ENCODE peak calls at places on chromosomes 7 and 10, in six cellular contexts. L is K562, Y is H1, W is endothelial cell of umbilical vein, S is breast epithelium, N is SK-N-SH. G is an unnamed sample.

GRCh38 chr10:13743101-13743693 is 156.4 kb downstream of the PRPF18 start:
- DNase-seq in L (no peak), Y (no peak), W (no peak), S (no peak), N (no peak), G (no peak)

GRCh38 chr10:110074986-110075664 is 67.3 kb downstream of the ADD3 start:
- DNase-seq in L (no peak), Y (no peak), W (peak), S (no peak), N (no peak), G (no peak)

GRCh38 chr10:100392686-100393003 is 45.6 kb downstream of the SCD start:
- DNase-seq in L (no peak), Y (no peak), W (no peak), S (no peak), N (no peak), G (no peak)

GRCh38 chr10:55410415-55410885 is 609.4 kb upstream of the PCDH15 start:
- DNase-seq in L (no peak), Y (peak), W (peak), S (peak), N (peak), G (peak)

GRCh38 chr7:20778063-20778721 is 8.5 kb downstream of the SP8 start:
- DNase-seq in L (no peak), Y (peak), W (peak), S (no peak), N (peak), G (peak)

GRCh38 chr7:19392246-19392645 is 247.0 kb upstream of the FERD3L start:
- DNase-seq in L (no peak), Y (no peak), W (peak), S (no peak), N (no peak), G (no peak)

GRCh38 chr7:158700008-158700407 is 4.6 kb downstream of the NCAPG2 start:
- DNase-seq in L (no peak), Y (no peak), W (no peak), S (no peak), N (no peak), G (no peak)

GRCh38 chr10:12181065-12181775 is 14.5 kb downstream of the NUDT5 start:
- DNase-seq in L (no peak), Y (no peak), W (no peak), S (no peak), N (no peak), G (no peak)

GRCh38 chr10:43238462-43238861 is 28.4 kb downstream of the RASGEF1A start:
- DNase-seq in L (no peak), Y (no peak), W (no peak), S (peak), N (no peak), G (no peak)

GRCh38 chr7:139568813-139569490 is 45.5 kb downstream of the CLEC2L start:
- DNase-seq in L (no peak), Y (no peak), W (no peak), S (peak), N (no peak), G (no peak)

GRCh38 chr7:39415091-39415820 is 150.9 kb upstream of the YAE1 start:
- DNase-seq in L (no peak), Y (no peak), W (no peak), S (no peak), N (no peak), G (no peak)
- H3K4me3 ChIP-seq in L (no peak), Y (no peak), W (no peak), S (no peak), N (no peak), G (no peak)

GRCh38 chr7:155810607-155811559 is 1.4 kb downstream of the SHH start:
- DNase-seq in L (no peak), Y (no peak), W (no peak), S (no peak), N (no peak), G (no peak)

GRCh38 chr7:155813125-155813524 is 862 bp upstream of the SHH start:
- DNase-seq in L (no peak), Y (no peak), W (no peak), S (no peak), N (no peak), G (no peak)

GRCh38 chr7:155811560-155811894 is 736 bp downstream of the SHH start:
- DNase-seq in L (no peak), Y (no peak), W (no peak), S (no peak), N (no peak), G (no peak)

GRCh38 chr7:155813791-155814568 is 1.7 kb upstream of the SHH start:
- DNase-seq in L (no peak), Y (no peak), W (no peak), S (no peak), N (no peak), G (no peak)

DNA sequence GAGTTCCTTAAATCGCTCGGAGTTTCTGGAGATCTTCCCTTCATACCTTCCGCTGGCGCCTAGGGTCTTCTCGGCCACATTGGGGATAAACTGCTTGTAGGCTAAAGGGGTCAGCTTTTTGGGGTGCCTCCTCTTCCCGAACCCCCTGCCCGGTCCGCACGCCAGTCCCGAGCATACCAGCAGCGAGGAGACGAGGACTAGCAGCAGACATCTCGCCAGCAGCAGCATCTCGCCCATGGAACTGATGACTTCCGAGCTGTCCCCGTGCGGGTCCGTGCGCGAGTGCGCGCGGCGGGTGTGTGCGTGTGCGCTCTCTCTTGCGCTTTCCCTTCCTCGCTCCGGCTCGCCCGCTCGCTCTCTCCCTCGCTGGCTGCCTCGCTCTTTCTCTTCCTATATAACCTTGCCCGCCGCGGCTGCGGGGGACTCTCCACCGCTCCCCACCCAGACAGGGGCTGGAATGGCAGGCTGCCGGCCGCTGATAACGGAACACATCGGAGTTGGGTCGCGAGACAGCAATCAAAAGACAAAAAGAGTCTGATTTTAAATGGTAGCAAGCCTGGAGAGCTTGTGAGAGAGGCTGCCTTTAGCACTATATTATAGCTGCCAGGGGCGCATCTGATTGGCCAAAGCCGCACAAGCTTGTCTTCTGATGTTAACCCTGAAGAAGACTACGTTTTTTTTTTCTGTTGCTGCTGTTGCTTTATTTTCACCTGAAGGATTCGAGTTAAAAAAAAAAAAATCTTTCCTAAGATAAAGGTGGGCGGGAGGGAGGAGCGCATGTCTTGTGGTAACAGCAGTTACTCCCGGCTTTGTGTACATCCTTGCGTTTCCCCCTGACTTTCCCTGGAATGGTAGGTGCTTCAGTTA is at the start of gene SHH:
- DNase-seq in L (no peak), Y (no peak), W (peak), S (no peak), N (no peak), G (no peak)
- TF ChIP-seq POLR2AphosphoS5 in L (no peak), Y (no peak), W (no peak), S (no peak), N (no peak), G (no peak)

DNA sequence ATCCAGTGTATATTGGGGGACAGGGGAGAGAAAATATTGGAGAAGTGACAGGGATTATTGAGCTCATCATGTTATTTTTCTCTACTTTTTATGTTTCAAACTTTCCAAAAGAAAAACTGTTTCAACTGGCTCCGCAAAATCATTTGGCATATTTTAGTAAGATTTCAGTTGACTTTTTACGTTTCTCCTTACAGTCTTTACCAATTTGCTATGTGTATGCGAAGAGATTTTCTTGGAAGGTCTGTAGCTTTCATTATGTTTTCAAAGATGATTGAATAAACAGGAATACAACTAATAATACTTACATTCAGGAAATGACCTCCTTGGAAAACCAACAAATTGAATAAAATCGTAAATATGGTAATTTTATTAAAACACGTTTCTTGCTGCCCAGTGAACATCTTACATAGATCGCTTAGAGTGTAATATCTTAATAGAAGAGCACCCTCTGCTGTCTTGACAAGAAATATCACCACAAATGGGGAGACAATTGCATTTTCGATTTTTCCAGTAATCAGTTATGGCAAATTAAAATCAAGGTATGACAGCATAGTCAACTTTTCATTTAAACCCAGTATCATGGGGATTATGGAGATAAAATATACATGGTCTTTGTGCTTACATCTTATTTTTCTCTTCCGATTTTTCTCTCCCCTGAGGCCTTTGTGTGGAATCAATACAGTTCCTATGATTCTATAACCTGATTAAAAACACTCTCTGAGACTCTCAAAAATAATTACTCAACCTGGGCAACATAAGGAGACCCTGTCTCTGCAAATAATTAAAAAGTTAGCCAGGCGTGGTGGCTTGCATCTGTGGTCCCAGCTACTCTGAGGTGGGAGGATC is 43.1 kb downstream of the MBL2 start:
- DNase-seq in L (no peak), Y (no peak), W (peak), S (no peak), N (peak), G (no peak)
- H3K4me3 ChIP-seq in L (no peak), Y (no peak), W (no peak), S (no peak), N (no peak), G (no peak)

DNA sequence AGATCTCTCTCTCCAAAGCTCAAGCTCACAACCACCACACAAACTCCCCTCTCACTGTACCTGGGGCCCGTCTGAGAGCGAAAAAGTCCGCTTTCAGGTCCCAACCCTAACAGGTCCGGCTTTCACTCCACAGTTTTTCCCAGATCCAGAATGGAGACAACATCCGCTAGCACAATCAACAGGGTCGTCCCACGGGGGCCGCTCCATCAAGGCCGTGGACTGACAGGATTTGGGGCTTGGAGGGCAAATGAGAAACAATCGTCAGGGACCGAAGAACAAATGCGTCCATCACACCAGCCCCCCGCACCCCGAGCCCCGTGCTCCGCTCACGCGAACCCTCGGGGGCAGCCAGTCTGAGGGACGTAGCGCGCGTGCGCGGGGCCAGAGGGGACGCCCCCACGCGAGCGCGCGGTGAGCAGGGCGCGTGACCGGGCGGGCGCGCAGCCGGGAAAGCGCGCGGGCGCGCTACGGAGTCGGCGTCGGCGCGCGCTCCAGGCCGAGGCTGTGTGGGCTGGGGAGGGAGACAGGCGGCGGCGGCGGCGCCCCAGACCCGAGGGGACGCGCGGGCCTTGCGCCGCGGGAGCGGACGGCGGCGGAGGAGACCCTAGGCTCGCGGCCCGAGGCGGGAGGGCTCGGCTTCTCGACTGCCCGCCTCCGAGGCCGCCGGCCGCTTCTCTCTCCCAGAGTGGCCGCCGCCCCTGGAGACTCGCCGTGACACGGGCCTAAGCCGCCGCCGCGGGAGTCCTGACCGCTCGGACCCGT is at the start of gene SLK:
- DNase-seq in L (peak), Y (peak), W (peak), S (peak), N (peak), G (peak)
- TF ChIP-seq POLR2AphosphoS5 in L (peak), Y (peak), W (peak), S (peak), N (peak), G (peak)

DNA sequence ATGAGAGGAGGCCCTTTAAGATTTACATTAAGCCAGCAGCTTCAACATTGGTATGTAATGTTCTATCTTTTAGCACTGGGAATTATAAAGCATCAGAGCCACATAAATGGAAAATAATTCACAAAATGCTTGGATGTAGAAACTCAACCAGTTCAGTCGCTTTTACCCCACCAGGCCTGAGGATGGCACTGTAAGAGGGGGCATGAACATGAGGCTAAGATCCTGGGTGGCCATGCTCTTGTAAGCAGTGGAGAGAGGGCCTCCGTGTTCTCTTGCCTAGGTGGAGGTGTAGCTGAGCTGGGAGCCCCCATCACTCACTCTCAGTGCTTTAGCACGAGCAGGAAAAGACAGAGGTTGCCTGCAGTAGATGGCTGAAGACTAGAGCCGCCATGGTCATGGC is 238.8 kb downstream of the FANK1 start:
- DNase-seq in L (no peak), Y (no peak), W (no peak), S (no peak), N (no peak), G (no peak)
- H3K4me3 ChIP-seq in L (no peak), Y (no peak), W (no peak), S (no peak), N (no peak), G (no peak)

DNA sequence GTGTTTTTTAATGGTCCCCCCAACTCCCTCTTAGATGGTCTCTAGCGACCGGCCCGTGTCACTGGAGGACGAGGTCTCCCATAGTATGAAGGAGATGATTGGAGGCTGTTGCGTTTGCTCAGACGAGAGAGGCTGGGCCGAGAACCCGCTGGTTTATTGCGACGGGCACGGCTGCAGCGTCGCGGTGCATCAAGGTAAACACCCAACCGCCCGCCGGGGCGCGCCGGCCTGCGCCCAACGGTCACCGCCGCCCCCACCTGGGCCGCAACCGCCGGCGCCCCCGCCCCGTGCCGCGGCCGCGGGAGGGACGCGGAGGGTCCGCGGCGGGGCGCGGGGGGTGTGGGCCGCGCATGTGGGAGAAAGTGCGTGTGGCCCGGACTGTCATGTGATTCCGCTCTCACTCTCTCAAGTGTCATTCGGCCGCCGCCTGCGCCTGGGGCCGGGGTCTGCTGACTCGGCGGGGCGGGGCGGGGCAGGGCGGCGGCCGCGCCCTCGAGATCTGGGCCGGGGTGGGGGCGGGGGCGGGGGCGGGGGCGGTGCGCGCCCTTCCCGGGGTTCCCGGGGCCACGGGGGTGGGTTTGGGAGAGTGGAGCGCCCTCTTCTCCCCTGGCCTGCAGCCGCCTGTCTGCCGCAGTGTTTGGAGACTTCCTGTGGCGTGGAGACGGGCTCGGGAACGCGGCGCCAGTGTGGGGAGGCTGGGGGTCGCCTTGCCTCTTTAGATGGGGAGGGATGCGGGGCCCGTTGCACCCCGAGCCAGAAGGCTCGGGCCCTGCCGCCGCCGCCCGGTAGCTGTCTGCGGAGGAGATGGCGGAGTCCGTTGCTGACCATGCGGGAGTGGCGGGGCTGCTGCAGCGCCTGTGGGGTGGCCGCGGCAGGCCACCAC is 820 bp downstream of the MLLT10 start:
- DNase-seq in L (peak), Y (peak), W (peak), S (no peak), N (peak), G (peak)
- TF ChIP-seq POLR2AphosphoS5 in L (peak), Y (peak), W (no peak), S (no peak), N (no peak), G (no peak)

G was measured in prostate gland.